ENCODE peak calls at places on chromosomes 7 and 10, in six cellular contexts. B is stimulated activated CD8-positive, alpha-beta memory T cell treated with anti-CD3 and anti-CD28 coated beads, Interleukin-15, amount 100 ng/mL, for 24 hours; F is GM20000; T is KBM-7; A is activated T-helper 2 cell treated with anti-CD3 and anti-CD28 coated beads, Interferon-gamma antibody, Interleukin-2, Interleukin-4, amounts not matched to agents 10 μg/mL and 5 μg/mL and 100 μg/mL, durations not matched to agents 14 hours and 24 hours and 36 hours; C is AG09309. P is an unnamed sample.

GRCh38 chr10:76717141-76717540 is 920.5 kb downstream of the KCNMA1 start:
- DNase-seq in C (peak), F (no peak), A (no peak), B (no peak), T (no peak), P (no peak)

GRCh38 chr7:12269100-12269895 is 58.2 kb downstream of the TMEM106B start:
- DNase-seq in T (no peak), B (no peak), A (no peak), F (no peak), C (no peak), P (no peak)

GRCh38 chr10:129541748-129542487 is 74.9 kb downstream of the MGMT start:
- DNase-seq in A (no peak), F (no peak), C (no peak), B (no peak), T (no peak), P (no peak)

GRCh38 chr10:116538461-116538860 is 7.3 kb upstream of the PNLIP start:
- DNase-seq in A (no peak), C (no peak), B (no peak), F (no peak), T (no peak), P (no peak)

GRCh38 chr10:84208023-84208422 is 13.7 kb downstream of the CDHR1 start:
- DNase-seq in A (no peak), B (no peak), F (no peak), C (no peak), T (no peak), P (no peak)

GRCh38 chr7:101875215-101875846 is 57.9 kb downstream of the CUX1 start:
- DNase-seq in C (no peak), A (no peak), T (no peak), F (no peak), B (no peak), P (no peak)

GRCh38 chr10:110115784-110116520 is 91.5 kb upstream of the MXI1 start:
- DNase-seq in F (no peak), A (no peak), T (no peak), C (no peak), B (no peak), P (no peak)

GRCh38 chr7:148622887-148623585 is 32.5 kb downstream of the C7orf33 start:
- DNase-seq in B (no peak), C (no peak), A (no peak), F (no peak), T (peak), P (no peak)

GRCh38 chr10:5655003-5655600 is 11.3 kb downstream of the ASB13 start:
- DNase-seq in T (no peak), B (no peak), C (no peak), A (no peak), F (no peak), P (no peak)

GRCh38 chr7:8133955-8134733 is 127.8 kb downstream of the ICA1 start:
- DNase-seq in C (no peak), T (no peak), A (peak), B (no peak), F (peak), P (peak)

GRCh38 chr7:7577888-7578287 is 11.2 kb downstream of the MIOS start:
- DNase-seq in C (no peak), B (no peak), F (no peak), A (no peak), T (peak), P (no peak)

GRCh38 chr10:105837951-105838350 is 1196.9 kb downstream of the SORCS3 start:
- DNase-seq in F (peak), C (no peak), B (no peak), A (peak), T (peak), P (no peak)

GRCh38 chr7:16847381-16847860 is 34.4 kb downstream of the AGR3 start:
- DNase-seq in C (no peak), T (no peak), F (no peak), B (no peak), A (no peak), P (no peak)

GRCh38 chr7:27316311-27316710 is 73.7 kb downstream of the EVX1 start:
- DNase-seq in T (peak), C (peak), A (no peak), B (no peak), F (no peak), P (no peak)

GRCh38 chr7:981793-982510 is 1.0 kb upstream of the CYP2W1 start:
- DNase-seq in T (peak), A (no peak), F (no peak), B (no peak), C (no peak), P (no peak)

GRCh38 chr10:121187375-121187774 is 336.2 kb downstream of the WDR11 start:
- DNase-seq in C (no peak), F (no peak), T (no peak), B (no peak), A (no peak), P (no peak)

GRCh38 chr7:132784406-132784805 is 208.1 kb upstream of the PLXNA4 start:
- DNase-seq in T (no peak), A (no peak), C (no peak), F (no peak), B (no peak), P (no peak)

GRCh38 chr10:4144802-4145201 is 359.8 kb upstream of the KLF6 start:
- DNase-seq in T (no peak), B (no peak), F (no peak), C (no peak), A (no peak), P (no peak)

GRCh38 chr10:17109475-17110207 is 20.0 kb downstream of the CUBN start:
- DNase-seq in C (peak), A (no peak), B (no peak), T (no peak), F (no peak), P (no peak)

GRCh38 chr10:74585231-74586087 is 240.9 kb upstream of the KAT6B start:
- DNase-seq in F (peak), B (no peak), T (peak), C (no peak), A (peak), P (peak)

GRCh38 chr7:150937848-150938561 is 40.1 kb downstream of the KCNH2 start:
- DNase-seq in F (no peak), C (no peak), A (no peak), T (peak), B (no peak), P (no peak)

GRCh38 chr7:20539201-20539600 is 76.3 kb upstream of the ABCB5 start:
- DNase-seq in F (no peak), C (no peak), A (no peak), B (no peak), T (peak), P (no peak)

GRCh38 chr10:60123668-60124067 is 217.3 kb upstream of the CCDC6 start:
- DNase-seq in A (no peak), F (no peak), C (no peak), B (no peak), T (no peak), P (no peak)

GRCh38 chr7:50513166-50513871 is 51.9 kb downstream of the DDC start:
- DNase-seq in A (no peak), T (no peak), C (no peak), F (no peak), B (no peak), P (no peak)

GRCh38 chr10:104274762-104275721 is 6.1 kb downstream of the GSTO2 start:
- DNase-seq in A (peak), B (peak), C (no peak), T (peak), F (peak), P (peak)

GRCh38 chr7:42096262-42096661 is 140.7 kb downstream of the GLI3 start:
- DNase-seq in T (no peak), B (no peak), C (no peak), A (no peak), F (no peak), P (no peak)

GRCh38 chr7:5692112-5692844 is 89.2 kb downstream of the RNF216 start:
- DNase-seq in A (no peak), F (no peak), C (peak), B (no peak), T (no peak), P (no peak)

GRCh38 chr7:121485457-121486243 is 89.5 kb upstream of the FAM3C start:
- DNase-seq in B (no peak), C (peak), F (no peak), A (no peak), T (no peak), P (no peak)

GRCh38 chr10:19412531-19412930 is 363.9 kb downstream of the MALRD1 start:
- DNase-seq in C (no peak), F (no peak), B (no peak), T (peak), A (no peak), P (no peak)

GRCh38 chr7:54690059-54690443 is 69.0 kb downstream of the SEC61G start:
- DNase-seq in F (no peak), B (no peak), C (no peak), A (no peak), T (no peak), P (no peak)

GRCh38 chr7:22357311-22358175 is 589 bp upstream of the RAPGEF5 start:
- DNase-seq in F (no peak), B (no peak), C (no peak), A (no peak), T (no peak), P (no peak)

GRCh38 chr7:138934861-138935260 is 46.3 kb downstream of the KIAA1549 start:
- DNase-seq in A (no peak), T (no peak), C (no peak), B (no peak), F (no peak), P (no peak)

GRCh38 chr7:155191901-155192478 is 105.7 kb upstream of the INSIG1 start:
- DNase-seq in B (no peak), A (no peak), T (no peak), C (no peak), F (no peak), P (no peak)

GRCh38 chr10:122181901-122182799 is 88.9 kb upstream of the BTBD16 start:
- DNase-seq in B (no peak), A (no peak), T (no peak), C (no peak), F (no peak), P (no peak)

GRCh38 chr7:156906281-156906680 is 13.3 kb upstream of the LMBR1 start:
- DNase-seq in A (no peak), C (no peak), T (no peak), F (no peak), B (no peak), P (no peak)

GRCh38 chr10:70584941-70585544 is 17.5 kb downstream of the PRF1 start:
- DNase-seq in C (no peak), B (no peak), T (peak), A (no peak), F (no peak), P (no peak)

GRCh38 chr7:80466638-80467037 is 45.2 kb downstream of the GNAT3 start:
- DNase-seq in B (no peak), C (no peak), F (no peak), T (no peak), A (no peak), P (no peak)

GRCh38 chr10:118498623-118499022 is 96.8 kb downstream of the PRLHR start:
- DNase-seq in A (no peak), T (no peak), F (no peak), C (no peak), B (no peak), P (no peak)

GRCh38 chr10:78914502-78915330 is 154.1 kb upstream of the ZMIZ1 start:
- DNase-seq in C (no peak), F (no peak), T (no peak), A (no peak), B (no peak), P (no peak)